ENCODE peak calls at places on chromosomes 11 and 22, in eight cellular contexts. L is activated CD8-positive, alpha-beta T cell treated with anti-CD3 and anti-CD28 coated beads for 36 hours; I is H1; J is cardiac muscle cell; K is nephron progenitor cell; S is epithelial cell of esophagus; B is AG10803; M is Peyer's patch. F is an unnamed sample.

GRCh38 chr11:36631704-36632287 is 33.8 kb upstream of the RAG2 start:
- DNase-seq in L (peak; percentile 2), I (no peak), J (no peak), K (no peak), S (no peak), B (no peak), M (no peak), F (no peak)

GRCh38 chr11:26297179-26297970 is 34.6 kb upstream of the ANO3 start:
- DNase-seq in L (no peak), I (no peak), J (peak; percentile 85), K (no peak), S (peak; percentile 82), B (peak; percentile 83), M (no peak), F (peak; percentile 9)

GRCh38 chr22:47304191-47304831 is 541.9 kb downstream of the TBC1D22A start:
- DNase-seq in L (no peak), I (no peak), J (no peak), K (no peak), S (no peak), B (no peak), M (no peak), F (no peak)

GRCh38 chr11:40360206-40360798 is 1099.2 kb downstream of the LRRC4C start:
- DNase-seq in L (no peak), I (no peak), J (no peak), K (no peak), S (no peak), B (no peak), M (no peak), F (no peak)

GRCh38 chr11:62540804-62541671 is 5.6 kb downstream of the AHNAK start:
- DNase-seq in L (peak; percentile 65), I (no peak), J (no peak), K (no peak), S (no peak), B (no peak), M (peak; percentile 67), F (no peak)

GRCh38 chr22:23256986-23257888 is 76.9 kb downstream of the BCR start:
- DNase-seq in L (no peak), I (no peak), J (no peak), K (no peak), S (peak; percentile 61), B (peak; percentile 68), M (no peak), F (no peak)

GRCh38 chr11:47433991-47434786 is 8.0 kb upstream of the PSMC3 start:
- DNase-seq in L (no peak), I (no peak), J (peak; percentile 71), K (no peak), S (no peak), B (peak; percentile 94), M (no peak), F (no peak)

GRCh38 chr22:27240298-27240885 is 561.2 kb downstream of the MN1 start:
- DNase-seq in L (no peak), I (no peak), J (no peak), K (no peak), S (no peak), B (peak; percentile 19), M (no peak), F (peak; percentile 56)

GRCh38 chr22:42891696-42892095 is 34.6 kb upstream of the ARFGAP3 start:
- DNase-seq in L (no peak), I (no peak), J (no peak), K (no peak), S (no peak), B (no peak), M (no peak), F (no peak)

GRCh38 chr11:8063319-8063718 is 17.7 kb upstream of the TUB start:
- DNase-seq in L (no peak), I (no peak), J (peak; percentile 65), K (no peak), S (no peak), B (peak; percentile 52), M (no peak), F (no peak)

GRCh38 chr11:47946682-47947575 is 33.4 kb upstream of the PTPRJ start:
- DNase-seq in L (peak; percentile 49), I (no peak), J (peak; percentile 97), K (no peak), S (peak; percentile 97), B (peak; percentile 96), M (no peak), F (peak; percentile 7)

GRCh38 chr11:4891996-4892640 is 10.4 kb downstream of the OR51T1 start:
- DNase-seq in L (no peak), I (no peak), J (peak; percentile 92), K (no peak), S (peak; percentile 58), B (peak; percentile 82), M (no peak), F (no peak)

GRCh38 chr22:21778705-21779363 is 43.2 kb upstream of the YPEL1 start:
- DNase-seq in L (no peak), I (no peak), J (peak; percentile 75), K (no peak), S (peak; percentile 41), B (peak; percentile 78), M (no peak), F (no peak)

GRCh38 chr11:59182457-59183151 is 10.7 kb downstream of the DTX4 start:
- DNase-seq in L (peak; percentile 45), I (peak; percentile 79), J (no peak), K (no peak), S (peak; percentile 63), B (no peak), M (peak; percentile 58), F (no peak)

GRCh38 chr11:47616726-47617416 is 22.7 kb upstream of the C1QTNF4 start:
- DNase-seq in L (peak; percentile 52), I (no peak), J (peak; percentile 89), K (peak; percentile 39), S (peak; percentile 62), B (peak; percentile 85), M (no peak), F (peak; percentile 52)

GRCh38 chr11:121341609-121342008 is 49.0 kb downstream of the SC5D start:
- DNase-seq in L (peak; percentile 33), I (no peak), J (no peak), K (no peak), S (peak; percentile 20), B (no peak), M (no peak), F (no peak)

GRCh38 chr11:1389103-1389931 is 417 bp upstream of the BRSK2 start:
- DNase-seq in L (peak; percentile 97), I (peak; percentile 99), J (peak; percentile 98), K (peak; percentile 98), S (peak; percentile 98), B (peak; percentile 94), M (peak; percentile 95), F (peak; percentile 93)
- TF ChIP-seq CTCF in L (peak; percentile 20), I (peak; percentile 6), J (peak; percentile 6), K (no peak), S (no peak), B (no peak), M (no peak), F (no peak)

GRCh38 chr22:28435960-28436359 is 243.7 kb downstream of the TTC28 start:
- DNase-seq in L (no peak), I (no peak), J (no peak), K (no peak), S (peak; percentile 67), B (no peak), M (no peak), F (no peak)
- TF ChIP-seq CTCF in L (no peak), I (no peak), J (no peak), K (no peak), S (no peak), B (no peak), M (no peak), F (no peak)

DNA sequence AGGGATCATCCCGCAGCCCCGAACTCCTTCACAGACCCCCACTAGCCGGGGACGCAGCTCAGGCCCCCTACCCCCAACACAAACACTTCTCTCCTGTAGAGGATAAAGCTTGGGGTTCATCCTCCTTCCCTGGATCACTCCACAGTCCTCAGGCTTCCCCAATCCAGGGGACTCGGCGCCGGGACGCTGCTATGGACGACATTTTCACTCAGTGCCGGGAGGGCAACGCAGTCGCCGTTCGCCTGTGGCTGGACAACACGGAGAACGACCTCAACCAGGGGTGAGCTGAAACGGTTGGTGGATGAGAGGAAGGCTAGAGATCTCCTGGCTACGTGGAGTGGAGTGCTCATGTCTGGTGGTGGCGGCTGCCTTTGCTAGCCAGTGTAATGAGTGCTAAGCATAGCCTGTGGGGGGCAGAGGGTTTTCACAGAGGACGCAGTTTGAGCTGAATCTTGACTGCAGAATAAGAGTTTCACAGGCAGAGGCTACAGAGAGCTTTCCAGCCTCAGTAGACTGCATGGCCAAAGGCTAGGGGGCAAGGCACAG is 580 bp downstream of the ILK start:
- DNase-seq in L (peak; percentile 75), I (no peak), J (peak; percentile 76), K (peak; percentile 64), S (peak; percentile 43), B (peak; percentile 68), M (peak; percentile 66), F (peak; percentile 50)
- TF ChIP-seq CTCF in L (no peak), I (peak; percentile 2), J (peak; percentile 25), K (no peak), S (peak; percentile 5), B (peak; percentile 39), M (no peak), F (peak; percentile 17)

DNA sequence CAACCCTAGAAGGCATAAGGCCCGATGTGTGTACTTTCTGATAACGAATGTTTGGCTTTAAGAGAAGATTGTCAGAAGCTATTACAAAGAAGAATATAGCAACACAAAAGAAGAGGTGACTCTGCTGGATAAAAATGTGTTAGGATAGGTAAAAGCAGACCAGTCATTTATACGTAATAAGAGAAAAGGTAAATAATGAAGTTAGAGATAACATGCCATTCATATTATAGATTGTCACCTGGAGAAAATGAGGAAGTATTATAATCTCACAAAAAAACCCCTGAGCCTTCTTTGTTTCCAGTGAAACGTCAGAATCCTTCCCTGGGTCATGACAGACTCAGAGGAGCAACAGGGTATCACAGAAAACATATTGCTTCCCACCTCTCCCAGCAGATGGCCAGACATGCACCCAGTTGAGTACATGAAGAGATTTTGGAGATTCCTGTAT is 36.1 kb downstream of the PPFIA1 start:
- DNase-seq in L (no peak), I (no peak), J (no peak), K (no peak), S (peak; percentile 26), B (no peak), M (no peak), F (no peak)
- TF ChIP-seq CTCF in L (no peak), I (no peak), J (no peak), K (no peak), S (no peak), B (no peak), M (no peak), F (no peak)